ENCODE peak calls at places on chromosomes 4 and X, in ten cellular contexts. One of them, this sample, is unnamed.

GRCh38 chr4:79597266-79597665 is 189.2 kb upstream of the GK2 start:
- DNase-seq in HTR-8/SVneo: no peak
- DNase-seq in cardiac muscle cell: no peak
- DNase-seq in cardiac fibroblast: peak
- DNase-seq in HCT116: no peak
- DNase-seq in smooth muscle cell of the brain vasculature: peak
- DNase-seq in heart right ventricle: no peak
- DNase-seq in naive thymus-derived CD8-positive, alpha-beta T cell: no peak
- DNase-seq in HuH-7.5: no peak
- DNase-seq in activated T-helper 2 cell treated with anti-CD3 and anti-CD28 coated beads, Interferon-gamma antibody, Interleukin-2, Interleukin-4, amounts not matched to agents 10 μg/mL and 5 μg/mL and 100 μg/mL, durations not matched to agents 14 hours and 24 hours and 36 hours: no peak
- DNase-seq in this sample: no peak

GRCh38 chr4:13893221-13893620 is 265.7 kb upstream of the BOD1L1 start:
- DNase-seq in HTR-8/SVneo: no peak
- DNase-seq in cardiac muscle cell: no peak
- DNase-seq in cardiac fibroblast: peak
- DNase-seq in HCT116: no peak
- DNase-seq in smooth muscle cell of the brain vasculature: no peak
- DNase-seq in heart right ventricle: no peak
- DNase-seq in naive thymus-derived CD8-positive, alpha-beta T cell: no peak
- DNase-seq in HuH-7.5: no peak
- DNase-seq in activated T-helper 2 cell treated with anti-CD3 and anti-CD28 coated beads, Interferon-gamma antibody, Interleukin-2, Interleukin-4, amounts not matched to agents 10 μg/mL and 5 μg/mL and 100 μg/mL, durations not matched to agents 14 hours and 24 hours and 36 hours: no peak
- DNase-seq in this sample: no peak

GRCh38 chrX:71992711-71993110 is 82.1 kb downstream of the NHSL2 start:
- DNase-seq in HTR-8/SVneo: no peak
- DNase-seq in cardiac muscle cell: no peak
- DNase-seq in cardiac fibroblast: no peak
- DNase-seq in HCT116: no peak
- DNase-seq in smooth muscle cell of the brain vasculature: no peak
- DNase-seq in heart right ventricle: no peak
- DNase-seq in naive thymus-derived CD8-positive, alpha-beta T cell: peak
- DNase-seq in HuH-7.5: no peak
- DNase-seq in activated T-helper 2 cell treated with anti-CD3 and anti-CD28 coated beads, Interferon-gamma antibody, Interleukin-2, Interleukin-4, amounts not matched to agents 10 μg/mL and 5 μg/mL and 100 μg/mL, durations not matched to agents 14 hours and 24 hours and 36 hours: no peak
- DNase-seq in this sample: no peak

GRCh38 chr4:138204507-138204906 is 37.6 kb downstream of the SLC7A11 start:
- DNase-seq in HTR-8/SVneo: no peak
- DNase-seq in cardiac muscle cell: no peak
- DNase-seq in cardiac fibroblast: no peak
- DNase-seq in HCT116: no peak
- DNase-seq in smooth muscle cell of the brain vasculature: no peak
- DNase-seq in heart right ventricle: no peak
- DNase-seq in naive thymus-derived CD8-positive, alpha-beta T cell: no peak
- DNase-seq in HuH-7.5: peak
- DNase-seq in activated T-helper 2 cell treated with anti-CD3 and anti-CD28 coated beads, Interferon-gamma antibody, Interleukin-2, Interleukin-4, amounts not matched to agents 10 μg/mL and 5 μg/mL and 100 μg/mL, durations not matched to agents 14 hours and 24 hours and 36 hours: no peak
- DNase-seq in this sample: no peak

GRCh38 chr4:48974979-48975640 is 11.0 kb upstream of the CWH43 start:
- DNase-seq in HTR-8/SVneo: no peak
- DNase-seq in cardiac muscle cell: no peak
- DNase-seq in cardiac fibroblast: no peak
- DNase-seq in HCT116: no peak
- DNase-seq in smooth muscle cell of the brain vasculature: no peak
- DNase-seq in heart right ventricle: peak
- DNase-seq in naive thymus-derived CD8-positive, alpha-beta T cell: no peak
- DNase-seq in HuH-7.5: no peak
- DNase-seq in activated T-helper 2 cell treated with anti-CD3 and anti-CD28 coated beads, Interferon-gamma antibody, Interleukin-2, Interleukin-4, amounts not matched to agents 10 μg/mL and 5 μg/mL and 100 μg/mL, durations not matched to agents 14 hours and 24 hours and 36 hours: no peak
- DNase-seq in this sample: no peak

GRCh38 chr4:126532527-126532926 is 1100.2 kb upstream of the INTU start:
- DNase-seq in HTR-8/SVneo: no peak
- DNase-seq in cardiac muscle cell: no peak
- DNase-seq in cardiac fibroblast: peak
- DNase-seq in HCT116: no peak
- DNase-seq in smooth muscle cell of the brain vasculature: no peak
- DNase-seq in heart right ventricle: no peak
- DNase-seq in naive thymus-derived CD8-positive, alpha-beta T cell: no peak
- DNase-seq in HuH-7.5: no peak
- DNase-seq in activated T-helper 2 cell treated with anti-CD3 and anti-CD28 coated beads, Interferon-gamma antibody, Interleukin-2, Interleukin-4, amounts not matched to agents 10 μg/mL and 5 μg/mL and 100 μg/mL, durations not matched to agents 14 hours and 24 hours and 36 hours: no peak
- DNase-seq in this sample: no peak

GRCh38 chr4:106618920-106619319 is 250.3 kb upstream of the GIMD1 start:
- DNase-seq in HTR-8/SVneo: no peak
- DNase-seq in cardiac muscle cell: no peak
- DNase-seq in cardiac fibroblast: peak
- DNase-seq in HCT116: no peak
- DNase-seq in smooth muscle cell of the brain vasculature: no peak
- DNase-seq in heart right ventricle: no peak
- DNase-seq in naive thymus-derived CD8-positive, alpha-beta T cell: no peak
- DNase-seq in HuH-7.5: no peak
- DNase-seq in activated T-helper 2 cell treated with anti-CD3 and anti-CD28 coated beads, Interferon-gamma antibody, Interleukin-2, Interleukin-4, amounts not matched to agents 10 μg/mL and 5 μg/mL and 100 μg/mL, durations not matched to agents 14 hours and 24 hours and 36 hours: no peak
- DNase-seq in this sample: no peak

GRCh38 chr4:96315815-96316214 is 475.9 kb downstream of the PDHA2 start:
- DNase-seq in HTR-8/SVneo: no peak
- DNase-seq in cardiac muscle cell: peak
- DNase-seq in cardiac fibroblast: peak
- DNase-seq in HCT116: no peak
- DNase-seq in smooth muscle cell of the brain vasculature: no peak
- DNase-seq in heart right ventricle: no peak
- DNase-seq in naive thymus-derived CD8-positive, alpha-beta T cell: no peak
- DNase-seq in HuH-7.5: no peak
- DNase-seq in activated T-helper 2 cell treated with anti-CD3 and anti-CD28 coated beads, Interferon-gamma antibody, Interleukin-2, Interleukin-4, amounts not matched to agents 10 μg/mL and 5 μg/mL and 100 μg/mL, durations not matched to agents 14 hours and 24 hours and 36 hours: no peak
- DNase-seq in this sample: no peak

GRCh38 chrX:66015152-66015827 is 24.6 kb downstream of the VSIG4 start:
- DNase-seq in HTR-8/SVneo: no peak
- DNase-seq in cardiac muscle cell: no peak
- DNase-seq in cardiac fibroblast: peak
- DNase-seq in HCT116: no peak
- DNase-seq in smooth muscle cell of the brain vasculature: no peak
- DNase-seq in heart right ventricle: peak
- DNase-seq in naive thymus-derived CD8-positive, alpha-beta T cell: no peak
- DNase-seq in HuH-7.5: no peak
- DNase-seq in activated T-helper 2 cell treated with anti-CD3 and anti-CD28 coated beads, Interferon-gamma antibody, Interleukin-2, Interleukin-4, amounts not matched to agents 10 μg/mL and 5 μg/mL and 100 μg/mL, durations not matched to agents 14 hours and 24 hours and 36 hours: peak
- DNase-seq in this sample: no peak

GRCh38 chr4:80136238-80136637 is 61.1 kb upstream of the PRDM8 start:
- DNase-seq in HTR-8/SVneo: no peak
- DNase-seq in cardiac muscle cell: no peak
- DNase-seq in cardiac fibroblast: no peak
- DNase-seq in HCT116: no peak
- DNase-seq in smooth muscle cell of the brain vasculature: no peak
- DNase-seq in heart right ventricle: no peak
- DNase-seq in naive thymus-derived CD8-positive, alpha-beta T cell: no peak
- DNase-seq in HuH-7.5: no peak
- DNase-seq in activated T-helper 2 cell treated with anti-CD3 and anti-CD28 coated beads, Interferon-gamma antibody, Interleukin-2, Interleukin-4, amounts not matched to agents 10 μg/mL and 5 μg/mL and 100 μg/mL, durations not matched to agents 14 hours and 24 hours and 36 hours: no peak
- DNase-seq in this sample: no peak

GRCh38 chr4:121217385-121217784 is 53.3 kb upstream of the TNIP3 start:
- DNase-seq in HTR-8/SVneo: peak
- DNase-seq in cardiac muscle cell: no peak
- DNase-seq in cardiac fibroblast: peak
- DNase-seq in HCT116: no peak
- DNase-seq in smooth muscle cell of the brain vasculature: no peak
- DNase-seq in heart right ventricle: no peak
- DNase-seq in naive thymus-derived CD8-positive, alpha-beta T cell: no peak
- DNase-seq in HuH-7.5: no peak
- DNase-seq in activated T-helper 2 cell treated with anti-CD3 and anti-CD28 coated beads, Interferon-gamma antibody, Interleukin-2, Interleukin-4, amounts not matched to agents 10 μg/mL and 5 μg/mL and 100 μg/mL, durations not matched to agents 14 hours and 24 hours and 36 hours: no peak
- DNase-seq in this sample: no peak

GRCh38 chr4:42914937-42915336 is 22.4 kb downstream of the GRXCR1 start:
- DNase-seq in HTR-8/SVneo: no peak
- DNase-seq in cardiac muscle cell: no peak
- DNase-seq in cardiac fibroblast: no peak
- DNase-seq in HCT116: no peak
- DNase-seq in smooth muscle cell of the brain vasculature: no peak
- DNase-seq in heart right ventricle: no peak
- DNase-seq in naive thymus-derived CD8-positive, alpha-beta T cell: no peak
- DNase-seq in HuH-7.5: no peak
- DNase-seq in activated T-helper 2 cell treated with anti-CD3 and anti-CD28 coated beads, Interferon-gamma antibody, Interleukin-2, Interleukin-4, amounts not matched to agents 10 μg/mL and 5 μg/mL and 100 μg/mL, durations not matched to agents 14 hours and 24 hours and 36 hours: no peak
- DNase-seq in this sample: no peak

GRCh38 chrX:9864011-9864410 is 77.8 kb downstream of the SHROOM2 start:
- DNase-seq in HTR-8/SVneo: no peak
- DNase-seq in cardiac muscle cell: peak
- DNase-seq in cardiac fibroblast: no peak
- DNase-seq in HCT116: no peak
- DNase-seq in smooth muscle cell of the brain vasculature: no peak
- DNase-seq in heart right ventricle: no peak
- DNase-seq in naive thymus-derived CD8-positive, alpha-beta T cell: no peak
- DNase-seq in HuH-7.5: no peak
- DNase-seq in activated T-helper 2 cell treated with anti-CD3 and anti-CD28 coated beads, Interferon-gamma antibody, Interleukin-2, Interleukin-4, amounts not matched to agents 10 μg/mL and 5 μg/mL and 100 μg/mL, durations not matched to agents 14 hours and 24 hours and 36 hours: no peak
- DNase-seq in this sample: no peak

GRCh38 chr4:76579596-76580375 is 144.8 kb downstream of the SHROOM3 start:
- DNase-seq in HTR-8/SVneo: no peak
- DNase-seq in cardiac muscle cell: no peak
- DNase-seq in cardiac fibroblast: no peak
- DNase-seq in HCT116: no peak
- DNase-seq in smooth muscle cell of the brain vasculature: no peak
- DNase-seq in heart right ventricle: no peak
- DNase-seq in naive thymus-derived CD8-positive, alpha-beta T cell: no peak
- DNase-seq in HuH-7.5: no peak
- DNase-seq in activated T-helper 2 cell treated with anti-CD3 and anti-CD28 coated beads, Interferon-gamma antibody, Interleukin-2, Interleukin-4, amounts not matched to agents 10 μg/mL and 5 μg/mL and 100 μg/mL, durations not matched to agents 14 hours and 24 hours and 36 hours: no peak
- DNase-seq in this sample: no peak

GRCh38 chr4:165385124-165385523 is 6.3 kb downstream of the CPE start:
- DNase-seq in HTR-8/SVneo: no peak
- DNase-seq in cardiac muscle cell: no peak
- DNase-seq in cardiac fibroblast: no peak
- DNase-seq in HCT116: no peak
- DNase-seq in smooth muscle cell of the brain vasculature: no peak
- DNase-seq in heart right ventricle: no peak
- DNase-seq in naive thymus-derived CD8-positive, alpha-beta T cell: no peak
- DNase-seq in HuH-7.5: no peak
- DNase-seq in activated T-helper 2 cell treated with anti-CD3 and anti-CD28 coated beads, Interferon-gamma antibody, Interleukin-2, Interleukin-4, amounts not matched to agents 10 μg/mL and 5 μg/mL and 100 μg/mL, durations not matched to agents 14 hours and 24 hours and 36 hours: no peak
- DNase-seq in this sample: no peak

GRCh38 chrX:38985375-38985774 is 184.1 kb downstream of the MID1IP1 start:
- DNase-seq in HTR-8/SVneo: no peak
- DNase-seq in cardiac muscle cell: peak
- DNase-seq in cardiac fibroblast: peak
- DNase-seq in HCT116: no peak
- DNase-seq in smooth muscle cell of the brain vasculature: no peak
- DNase-seq in heart right ventricle: no peak
- DNase-seq in naive thymus-derived CD8-positive, alpha-beta T cell: peak
- DNase-seq in HuH-7.5: no peak
- DNase-seq in activated T-helper 2 cell treated with anti-CD3 and anti-CD28 coated beads, Interferon-gamma antibody, Interleukin-2, Interleukin-4, amounts not matched to agents 10 μg/mL and 5 μg/mL and 100 μg/mL, durations not matched to agents 14 hours and 24 hours and 36 hours: no peak
- DNase-seq in this sample: peak

GRCh38 chr4:112982677-112983076 is 66.8 kb upstream of the ANK2 start:
- DNase-seq in HTR-8/SVneo: no peak
- DNase-seq in cardiac muscle cell: no peak
- DNase-seq in cardiac fibroblast: peak
- DNase-seq in HCT116: no peak
- DNase-seq in smooth muscle cell of the brain vasculature: no peak
- DNase-seq in heart right ventricle: no peak
- DNase-seq in naive thymus-derived CD8-positive, alpha-beta T cell: no peak
- DNase-seq in HuH-7.5: no peak
- DNase-seq in activated T-helper 2 cell treated with anti-CD3 and anti-CD28 coated beads, Interferon-gamma antibody, Interleukin-2, Interleukin-4, amounts not matched to agents 10 μg/mL and 5 μg/mL and 100 μg/mL, durations not matched to agents 14 hours and 24 hours and 36 hours: no peak
- DNase-seq in this sample: no peak

GRCh38 chr4:111681751-111682150 is 463.5 kb upstream of the FAM241A start:
- DNase-seq in HTR-8/SVneo: no peak
- DNase-seq in cardiac muscle cell: no peak
- DNase-seq in cardiac fibroblast: no peak
- DNase-seq in HCT116: no peak
- DNase-seq in smooth muscle cell of the brain vasculature: no peak
- DNase-seq in heart right ventricle: no peak
- DNase-seq in naive thymus-derived CD8-positive, alpha-beta T cell: no peak
- DNase-seq in HuH-7.5: no peak
- DNase-seq in activated T-helper 2 cell treated with anti-CD3 and anti-CD28 coated beads, Interferon-gamma antibody, Interleukin-2, Interleukin-4, amounts not matched to agents 10 μg/mL and 5 μg/mL and 100 μg/mL, durations not matched to agents 14 hours and 24 hours and 36 hours: no peak
- DNase-seq in this sample: no peak

GRCh38 chr4:168021666-168022065 is 70.7 kb upstream of the ANXA10 start:
- DNase-seq in HTR-8/SVneo: no peak
- DNase-seq in cardiac muscle cell: no peak
- DNase-seq in cardiac fibroblast: peak
- DNase-seq in HCT116: no peak
- DNase-seq in smooth muscle cell of the brain vasculature: no peak
- DNase-seq in heart right ventricle: no peak
- DNase-seq in naive thymus-derived CD8-positive, alpha-beta T cell: no peak
- DNase-seq in HuH-7.5: no peak
- DNase-seq in activated T-helper 2 cell treated with anti-CD3 and anti-CD28 coated beads, Interferon-gamma antibody, Interleukin-2, Interleukin-4, amounts not matched to agents 10 μg/mL and 5 μg/mL and 100 μg/mL, durations not matched to agents 14 hours and 24 hours and 36 hours: no peak
- DNase-seq in this sample: no peak

GRCh38 chr4:41437264-41437566 is 100.7 kb upstream of the LIMCH1 start:
- DNase-seq in HTR-8/SVneo: no peak
- DNase-seq in cardiac muscle cell: no peak
- DNase-seq in cardiac fibroblast: no peak
- DNase-seq in HCT116: no peak
- DNase-seq in smooth muscle cell of the brain vasculature: no peak
- DNase-seq in heart right ventricle: no peak
- DNase-seq in naive thymus-derived CD8-positive, alpha-beta T cell: no peak
- DNase-seq in HuH-7.5: no peak
- DNase-seq in activated T-helper 2 cell treated with anti-CD3 and anti-CD28 coated beads, Interferon-gamma antibody, Interleukin-2, Interleukin-4, amounts not matched to agents 10 μg/mL and 5 μg/mL and 100 μg/mL, durations not matched to agents 14 hours and 24 hours and 36 hours: no peak
- DNase-seq in this sample: no peak

This sample was measured in GM13977.